ENCODE peak calls at places on chromosomes 2 and 18, in nine cellular contexts. U is dermis microvascular lymphatic vessel endothelial cell; B is epithelial cell of esophagus; P is KBM-7; A is naive thymus-derived CD8-positive, alpha-beta T cell; W is amygdala; N is left ventricle myocardium inferior; T is CD8-positive, alpha-beta T cell; F is neural progenitor cell. X is an unnamed sample.

GRCh38 chr2:219155054-219155644 is 5.5 kb downstream of the NHEJ1 start:
- DNase-seq in B (peak; percentile 75), F (peak; percentile 91), W (no peak), A (peak; percentile 63), T (no peak), P (peak; percentile 79), U (peak; percentile 72), N (no peak), X (peak; percentile 92)

GRCh38 chr2:154158101-154158500 is 286.4 kb downstream of the GALNT13 start:
- DNase-seq in T (no peak), U (no peak), P (no peak), F (no peak), A (no peak), B (peak; percentile 45), N (no peak), W (no peak), X (peak; percentile 21)

GRCh38 chr18:55289048-55289447 is 298.9 kb downstream of the TCF4 start:
- DNase-seq in P (no peak), A (no peak), U (no peak), N (no peak), W (no peak), F (no peak), T (no peak), B (no peak), X (no peak)

GRCh38 chr2:64697286-64698023 is 43.7 kb upstream of the SERTAD2 start:
- DNase-seq in F (no peak), P (no peak), W (no peak), N (no peak), T (no peak), A (no peak), U (peak; percentile 35), B (no peak), X (no peak)

GRCh38 chr2:135993421-135993820 is 8.0 kb upstream of the DARS1 start:
- DNase-seq in N (no peak), T (no peak), A (no peak), B (peak; percentile 29), W (no peak), F (no peak), U (no peak), P (no peak), X (no peak)

GRCh38 chr2:129087133-129087813 is 768.6 kb upstream of the HS6ST1 start:
- DNase-seq in B (peak; percentile 96), F (no peak), U (no peak), P (no peak), A (no peak), T (no peak), W (no peak), N (peak; percentile 24), X (no peak)

GRCh38 chr18:35950628-35950982 is 21.9 kb upstream of the RMP24 start:
- DNase-seq in B (no peak), U (no peak), W (no peak), F (no peak), P (no peak), N (no peak), A (no peak), T (no peak), X (no peak)

GRCh38 chr2:127041259-127041970 is 65.5 kb downstream of the BIN1 start:
- DNase-seq in B (no peak), F (no peak), N (no peak), U (no peak), W (no peak), A (no peak), P (no peak), T (no peak), X (no peak)

GRCh38 chr2:10225291-10226031 is 77.2 kb upstream of the HPCAL1 start:
- DNase-seq in F (peak; percentile 52), B (no peak), W (no peak), P (no peak), A (no peak), N (no peak), T (no peak), U (no peak), X (no peak)

GRCh38 chr2:174826051-174826450 is 61.8 kb upstream of the CHRNA1 start:
- DNase-seq in U (peak; percentile 31), A (no peak), P (no peak), N (no peak), F (no peak), T (no peak), W (no peak), B (no peak), X (no peak)

GRCh38 chr18:49921278-49922037 is 108.1 kb upstream of the ACAA2 start:
- DNase-seq in T (no peak), B (no peak), A (no peak), N (no peak), F (no peak), U (no peak), W (no peak), P (no peak), X (no peak)

GRCh38 chr2:173667014-173667413 is 298.2 kb downstream of the SP3 start:
- DNase-seq in B (peak; percentile 83), N (no peak), U (no peak), F (peak; percentile 44), P (no peak), W (no peak), T (no peak), A (no peak), X (no peak)

GRCh38 chr2:21924640-21925285 is 801.0 kb downstream of the TDRD15 start:
- DNase-seq in N (no peak), W (no peak), A (no peak), F (no peak), B (no peak), P (no peak), T (no peak), U (no peak), X (peak; percentile 53)

GRCh38 chr18:2654828-2655152 is 736 bp upstream of the SMCHD1 start:
- DNase-seq in W (no peak), F (no peak), P (no peak), A (peak; percentile 91), T (peak; percentile 90), N (no peak), B (peak; percentile 7), U (no peak), X (peak; percentile 73)

GRCh38 chr18:22223263-22223960 is 54.0 kb downstream of the GATA6 start:
- DNase-seq in U (peak; percentile 74), P (no peak), F (no peak), N (peak; percentile 77), T (peak; percentile 25), W (no peak), B (peak; percentile 100), A (no peak), X (peak; percentile 55)

GRCh38 chr2:119463136-119463535 is 31.5 kb downstream of the TMEM37 start:
- DNase-seq in U (no peak), B (no peak), N (no peak), F (no peak), T (no peak), P (no peak), W (no peak), A (no peak), X (no peak)

GRCh38 chr2:165634282-165634681 is 159.8 kb downstream of the GALNT3 start:
- DNase-seq in B (no peak), A (no peak), F (no peak), N (no peak), U (no peak), P (no peak), T (no peak), W (no peak), X (no peak)

GRCh38 chr18:35732652-35733051 is 151.1 kb downstream of the GALNT1 start:
- DNase-seq in F (no peak), W (no peak), A (no peak), U (no peak), N (peak; percentile 44), T (no peak), B (peak; percentile 5), P (no peak), X (peak; percentile 29)

GRCh38 chr2:177908182-177908581 is 164.4 kb downstream of the PDE11A start:
- DNase-seq in T (no peak), N (no peak), P (peak; percentile 79), W (no peak), U (no peak), B (peak; percentile 41), A (no peak), F (no peak), X (peak; percentile 13)

GRCh38 chr2:120403676-120404075 is 57.7 kb downstream of the INHBB start:
- DNase-seq in T (no peak), A (no peak), P (no peak), B (no peak), N (no peak), W (no peak), F (no peak), U (no peak), X (no peak)

GRCh38 chr2:232926448-232927040 is 56.5 kb downstream of the SNORC start:
- DNase-seq in N (no peak), B (no peak), T (no peak), P (no peak), F (peak; percentile 53), W (no peak), U (no peak), A (no peak), X (no peak)

GRCh38 chr18:59906203-59906602 is 6.4 kb downstream of the PMAIP1 start:
- DNase-seq in W (no peak), F (no peak), B (no peak), T (no peak), A (no peak), N (no peak), P (no peak), U (no peak), X (peak; percentile 59)

GRCh38 chr2:52034706-52035105 is 1002.8 kb upstream of the NRXN1 start:
- DNase-seq in T (no peak), P (no peak), F (no peak), A (no peak), N (no peak), W (no peak), B (no peak), U (peak; percentile 1), X (peak; percentile 23)

GRCh38 chr2:27123302-27124150 is at the start of gene ABHD1:
- DNase-seq in N (peak; percentile 80), T (peak; percentile 47), U (peak; percentile 33), A (peak; percentile 54), F (peak; percentile 79), P (peak; percentile 60), B (peak; percentile 10), W (peak; percentile 42), X (no peak)

GRCh38 chr2:100856732-100857131 is 36.8 kb downstream of the NPAS2 start:
- DNase-seq in W (no peak), F (no peak), U (no peak), A (no peak), B (peak; percentile 66), N (no peak), T (no peak), P (no peak), X (no peak)

GRCh38 chr2:124678043-124678442 is 653.0 kb downstream of the CNTNAP5 start:
- DNase-seq in U (no peak), B (no peak), W (no peak), F (peak; percentile 26), N (no peak), T (no peak), P (no peak), A (no peak), X (no peak)

GRCh38 chr2:101999122-101999789 is 7.5 kb downstream of the IL1R2 start:
- DNase-seq in B (peak; percentile 81), T (no peak), N (no peak), F (no peak), A (no peak), U (no peak), P (no peak), W (no peak), X (no peak)

X was measured in OCI-M1.